ENCODE peak calls at places on chromosomes 5 and 9, in six cellular contexts. One of them, this sample, is unnamed.
A peak's percentile ranks its signal among the peaks of the same experiment; 100 is the strongest.

GRCh38 chr9:98057095-98057799 is 715 bp downstream of the NANS start:
- DNase-seq in Caki2: peak; percentile 27
- DNase-seq in amniotic stem cell: no peak
- DNase-seq in activated T-cell treated with anti-CD3 and anti-CD28 coated beads, Interleukin-2, amount 50 U/mL, for 1 hour: no peak
- DNase-seq in mammary epithelial cell: peak; percentile 23
- DNase-seq in Kasumi-1: peak; percentile 51
- DNase-seq in this sample: peak; percentile 84

GRCh38 chr9:126986506-126986951 is 71.9 kb downstream of the RALGPS1 start:
- DNase-seq in Caki2: peak; percentile 45
- DNase-seq in amniotic stem cell: no peak
- DNase-seq in activated T-cell treated with anti-CD3 and anti-CD28 coated beads, Interleukin-2, amount 50 U/mL, for 1 hour: peak; percentile 46
- DNase-seq in mammary epithelial cell: peak; percentile 44
- DNase-seq in Kasumi-1: no peak
- DNase-seq in this sample: no peak

GRCh38 chr5:146797683-146798082 is 80.9 kb downstream of the PPP2R2B start:
- DNase-seq in Caki2: no peak
- DNase-seq in amniotic stem cell: no peak
- DNase-seq in activated T-cell treated with anti-CD3 and anti-CD28 coated beads, Interleukin-2, amount 50 U/mL, for 1 hour: no peak
- DNase-seq in mammary epithelial cell: no peak
- DNase-seq in Kasumi-1: no peak
- DNase-seq in this sample: no peak

GRCh38 chr5:56487528-56488115 is 254.5 kb upstream of the ANKRD55 start:
- DNase-seq in Caki2: no peak
- DNase-seq in amniotic stem cell: no peak
- DNase-seq in activated T-cell treated with anti-CD3 and anti-CD28 coated beads, Interleukin-2, amount 50 U/mL, for 1 hour: no peak
- DNase-seq in mammary epithelial cell: no peak
- DNase-seq in Kasumi-1: no peak
- DNase-seq in this sample: no peak

GRCh38 chr9:38179965-38180364 is 110.9 kb upstream of the SHB start:
- DNase-seq in Caki2: no peak
- DNase-seq in amniotic stem cell: no peak
- DNase-seq in activated T-cell treated with anti-CD3 and anti-CD28 coated beads, Interleukin-2, amount 50 U/mL, for 1 hour: no peak
- DNase-seq in mammary epithelial cell: no peak
- DNase-seq in Kasumi-1: no peak
- DNase-seq in this sample: no peak

GRCh38 chr9:98933185-98933584 is 10.5 kb upstream of the COL15A1 start:
- DNase-seq in Caki2: no peak
- DNase-seq in amniotic stem cell: no peak
- DNase-seq in activated T-cell treated with anti-CD3 and anti-CD28 coated beads, Interleukin-2, amount 50 U/mL, for 1 hour: no peak
- DNase-seq in mammary epithelial cell: no peak
- DNase-seq in Kasumi-1: no peak
- DNase-seq in this sample: no peak

GRCh38 chr9:96651626-96652025 is 3.5 kb downstream of the PRXL2C start:
- DNase-seq in Caki2: no peak
- DNase-seq in amniotic stem cell: no peak
- DNase-seq in activated T-cell treated with anti-CD3 and anti-CD28 coated beads, Interleukin-2, amount 50 U/mL, for 1 hour: no peak
- DNase-seq in mammary epithelial cell: no peak
- DNase-seq in Kasumi-1: peak; percentile 66
- DNase-seq in this sample: peak; percentile 47

GRCh38 chr5:1563617-1564181 is 39.9 kb upstream of the LPCAT1 start:
- DNase-seq in Caki2: no peak
- DNase-seq in amniotic stem cell: no peak
- DNase-seq in activated T-cell treated with anti-CD3 and anti-CD28 coated beads, Interleukin-2, amount 50 U/mL, for 1 hour: no peak
- DNase-seq in mammary epithelial cell: no peak
- DNase-seq in Kasumi-1: no peak
- DNase-seq in this sample: no peak

GRCh38 chr5:100708625-100709171 is 173.5 kb downstream of the FAM174A start:
- DNase-seq in Caki2: no peak
- DNase-seq in amniotic stem cell: no peak
- DNase-seq in activated T-cell treated with anti-CD3 and anti-CD28 coated beads, Interleukin-2, amount 50 U/mL, for 1 hour: no peak
- DNase-seq in mammary epithelial cell: no peak
- DNase-seq in Kasumi-1: no peak
- DNase-seq in this sample: peak; percentile 16

GRCh38 chr9:128085852-128086409 is 17.9 kb downstream of the SLC25A25 start:
- DNase-seq in Caki2: no peak
- DNase-seq in amniotic stem cell: no peak
- DNase-seq in activated T-cell treated with anti-CD3 and anti-CD28 coated beads, Interleukin-2, amount 50 U/mL, for 1 hour: no peak
- DNase-seq in mammary epithelial cell: no peak
- DNase-seq in Kasumi-1: no peak
- DNase-seq in this sample: no peak

GRCh38 chr9:70081120-70081495 is 37.5 kb downstream of the MAMDC2 start:
- DNase-seq in Caki2: peak; percentile 18
- DNase-seq in amniotic stem cell: no peak
- DNase-seq in activated T-cell treated with anti-CD3 and anti-CD28 coated beads, Interleukin-2, amount 50 U/mL, for 1 hour: no peak
- DNase-seq in mammary epithelial cell: peak; percentile 64
- DNase-seq in Kasumi-1: no peak
- DNase-seq in this sample: no peak

GRCh38 chr5:31741496-31741895 is 102.6 kb downstream of the PDZD2 start:
- DNase-seq in Caki2: no peak
- DNase-seq in amniotic stem cell: no peak
- DNase-seq in activated T-cell treated with anti-CD3 and anti-CD28 coated beads, Interleukin-2, amount 50 U/mL, for 1 hour: no peak
- DNase-seq in mammary epithelial cell: no peak
- DNase-seq in Kasumi-1: no peak
- DNase-seq in this sample: no peak

GRCh38 chr9:116073826-116074225 is 79.8 kb upstream of the PAPPA start:
- DNase-seq in Caki2: no peak
- DNase-seq in amniotic stem cell: no peak
- DNase-seq in activated T-cell treated with anti-CD3 and anti-CD28 coated beads, Interleukin-2, amount 50 U/mL, for 1 hour: no peak
- DNase-seq in mammary epithelial cell: peak; percentile 96
- DNase-seq in Kasumi-1: no peak
- DNase-seq in this sample: no peak

GRCh38 chr5:27962201-27962600 is 923.8 kb upstream of the CDH9 start:
- DNase-seq in Caki2: no peak
- DNase-seq in amniotic stem cell: no peak
- DNase-seq in activated T-cell treated with anti-CD3 and anti-CD28 coated beads, Interleukin-2, amount 50 U/mL, for 1 hour: no peak
- DNase-seq in mammary epithelial cell: peak; percentile 41
- DNase-seq in Kasumi-1: peak; percentile 25
- DNase-seq in this sample: peak; percentile 80

GRCh38 chr5:57420821-57421220 is 61.8 kb downstream of the ACTBL2 start:
- DNase-seq in Caki2: no peak
- DNase-seq in amniotic stem cell: no peak
- DNase-seq in activated T-cell treated with anti-CD3 and anti-CD28 coated beads, Interleukin-2, amount 50 U/mL, for 1 hour: no peak
- DNase-seq in mammary epithelial cell: no peak
- DNase-seq in Kasumi-1: no peak
- DNase-seq in this sample: no peak

This sample was measured in OCI-M1.